ENCODE peak calls at places on chromosomes 5 and 9, in five cellular contexts. Z, N, L, B and R are unnamed samples.

GRCh38 chr5:168829922-168830417 is 250.8 kb upstream of the PANK3 start:
- DNase-seq in Z (no peak), N (no peak), L (no peak), B (no peak), R (no peak)

GRCh38 chr9:132588098-132588497 is 5.7 kb downstream of the BARHL1 start:
- DNase-seq in Z (no peak), N (no peak), L (no peak), B (no peak), R (no peak)

GRCh38 chr5:146130440-146131045 is 25.2 kb upstream of the PLAC8L1 start:
- DNase-seq in Z (peak; percentile 1), N (no peak), L (no peak), B (peak; percentile 36), R (peak; percentile 31)

GRCh38 chr9:83447351-83447750 is 90.8 kb downstream of the FRMD3 start:
- DNase-seq in Z (no peak), N (no peak), L (no peak), B (no peak), R (no peak)

GRCh38 chr9:133005221-133005760 is 25.5 kb upstream of the GTF3C5 start:
- DNase-seq in Z (no peak), N (no peak), L (no peak), B (no peak), R (no peak)

GRCh38 chr9:76395381-76395780 is 1.2 kb upstream of the RFK start:
- DNase-seq in Z (no peak), N (no peak), L (no peak), B (no peak), R (no peak)

GRCh38 chr5:35313296-35313695 is 83.0 kb upstream of the PRLR start:
- DNase-seq in Z (no peak), N (no peak), L (no peak), B (peak; percentile 54), R (peak; percentile 64)

GRCh38 chr9:21972361-21972760 is 21.8 kb downstream of the CDKN2A start:
- DNase-seq in Z (no peak), N (no peak), L (no peak), B (no peak), R (no peak)

GRCh38 chr5:40291338-40291737 is 388.4 kb upstream of the PTGER4 start:
- DNase-seq in Z (no peak), N (no peak), L (no peak), B (peak; percentile 22), R (peak; percentile 37)

DNA sequence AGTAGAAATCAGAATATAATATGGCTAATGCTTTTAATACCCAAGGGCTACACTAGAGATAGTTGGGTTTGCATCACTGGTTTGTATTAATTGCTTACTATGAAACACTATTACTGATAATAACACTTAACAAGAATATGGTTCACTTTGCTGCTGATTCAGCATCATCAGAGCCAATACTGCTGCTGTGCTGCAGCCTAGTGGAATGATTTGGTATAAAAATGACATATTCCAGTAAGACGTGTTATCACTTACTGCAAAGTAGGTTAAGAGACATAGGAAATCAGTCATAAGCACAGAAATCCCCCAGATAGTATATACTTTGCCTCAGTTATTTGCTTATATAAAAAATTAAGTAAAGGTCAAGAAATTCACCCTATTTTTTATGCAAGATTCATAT is 2.8 kb downstream of the CDH10 start:
- DNase-seq in Z (no peak), N (no peak), L (no peak), B (peak; percentile 41), R (peak; percentile 0)
- TF ChIP-seq CTCF in Z (peak; percentile 49), N (no peak), L (no peak), B (peak; percentile 35), R (peak; percentile 58)

DNA sequence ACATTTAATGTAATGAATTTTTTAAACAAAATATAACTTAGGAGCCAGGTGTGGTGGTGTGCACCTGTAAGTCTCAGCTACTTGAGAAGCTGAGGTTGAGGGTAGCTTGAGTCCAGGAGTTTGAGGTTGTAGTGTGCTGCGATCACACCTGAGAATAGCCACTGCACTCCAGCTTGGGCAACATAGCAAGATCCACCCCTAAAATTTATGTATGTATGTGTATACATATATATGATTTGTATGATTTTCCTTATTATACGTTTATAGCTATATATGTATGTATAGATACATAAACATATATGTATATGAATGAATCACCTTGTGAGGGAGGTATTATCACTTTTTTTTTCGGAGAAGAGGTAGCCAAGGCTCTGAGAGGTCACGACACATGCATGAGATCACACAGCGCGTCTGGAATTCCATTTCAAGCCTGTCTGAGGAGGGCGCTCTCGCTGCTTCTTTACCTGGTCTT is 598 bp upstream of the CCNI2 start:
- DNase-seq in Z (no peak), N (no peak), L (no peak), B (peak; percentile 53), R (no peak)
- TF ChIP-seq CTCF in Z (peak; percentile 11), N (peak; percentile 17), L (peak; percentile 58), B (peak; percentile 56), R (no peak)

GRCh38 chr9:137294684-137295312 is 7.3 kb downstream of the NRARP start:
- DNase-seq in Z (no peak), N (no peak), L (no peak), B (no peak), R (peak; percentile 25)
- TF ChIP-seq CTCF in Z (peak; percentile 43), N (no peak), L (no peak), B (peak; percentile 2), R (no peak)

GRCh38 chr9:111965566-111966019 is 69.0 kb downstream of the UGCG start:
- DNase-seq in Z (peak; percentile 95), N (no peak), L (no peak), B (peak; percentile 99), R (peak; percentile 97)
- TF ChIP-seq CTCF in Z (no peak), N (no peak), L (no peak), B (no peak), R (peak; percentile 28)

GRCh38 chr5:13972029-13972428 is 27.5 kb upstream of the DNAH5 start:
- DNase-seq in Z (no peak), N (no peak), L (no peak), B (no peak), R (no peak)

GRCh38 chr5:13973724-13974123 is 29.2 kb upstream of the DNAH5 start:
- DNase-seq in Z (no peak), N (no peak), L (no peak), B (no peak), R (no peak)

GRCh38 chr5:13976223-13976622 is 31.7 kb upstream of the DNAH5 start:
- DNase-seq in Z (no peak), N (no peak), L (no peak), B (peak; percentile 20), R (no peak)

GRCh38 chr5:13976867-13977479 is 32.5 kb upstream of the DNAH5 start:
- DNase-seq in Z (no peak), N (no peak), L (no peak), B (peak; percentile 56), R (peak; percentile 62)
- TF ChIP-seq CTCF in Z (peak; percentile 40), N (no peak), L (no peak), B (peak; percentile 38), R (peak; percentile 82)

GRCh38 chr5:8997542-8998070 is 548.3 kb downstream of the SEMA5A start:
- DNase-seq in Z (no peak), N (no peak), L (no peak), B (peak; percentile 78), R (no peak)

DNA sequence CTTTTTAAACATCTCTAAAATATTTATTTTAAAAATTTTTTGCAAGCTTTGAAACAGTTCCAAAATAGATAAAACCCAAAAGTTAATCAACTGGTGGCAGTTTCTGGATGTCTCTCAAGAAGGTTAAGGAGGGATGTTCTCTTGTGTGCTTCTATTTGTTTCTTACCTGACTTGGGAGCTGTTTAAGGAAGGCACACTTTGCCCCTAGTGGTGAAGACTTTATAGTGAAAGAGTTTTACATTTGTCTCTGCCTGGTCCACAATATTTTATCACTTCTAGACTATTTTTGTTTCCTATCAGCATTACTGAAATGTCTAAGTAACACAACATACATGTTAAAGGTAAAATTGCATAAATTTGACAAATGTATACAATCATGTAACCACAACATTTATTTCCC is 552.8 kb downstream of the SEMA5A start:
- DNase-seq in Z (no peak), N (no peak), L (no peak), B (peak; percentile 43), R (peak; percentile 18)
- TF ChIP-seq CTCF in Z (peak; percentile 37), N (no peak), L (no peak), B (peak; percentile 56), R (peak; percentile 79)

DNA sequence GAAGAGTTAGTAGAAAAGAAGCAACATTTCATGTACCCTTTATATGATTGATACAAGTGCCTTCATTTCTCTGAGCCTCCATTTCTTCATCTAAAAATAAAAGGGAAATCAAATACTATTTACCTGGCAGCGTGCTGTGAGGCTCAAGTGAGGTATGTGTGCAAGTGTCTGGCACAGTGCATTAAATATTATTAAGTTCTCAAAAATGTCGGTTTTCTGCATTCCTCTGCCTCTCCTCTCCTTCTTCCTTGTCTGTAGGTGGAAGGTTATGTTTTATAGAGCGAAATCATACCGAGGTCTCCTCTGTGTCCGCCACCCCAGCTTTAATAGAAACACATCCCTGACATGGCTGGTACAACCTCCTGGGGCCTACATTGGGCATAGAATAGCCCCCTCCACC is 93.0 kb downstream of the FGF18 start:
- DNase-seq in Z (no peak), N (no peak), L (no peak), B (peak; percentile 12), R (no peak)
- TF ChIP-seq CTCF in Z (no peak), N (no peak), L (no peak), B (no peak), R (no peak)